ENCODE peak calls at places on chromosomes 2 and 18, in nine cellular contexts. One of them, this sample, is unnamed.

GRCh38 chr2:239108459-239108858 is 260.6 kb downstream of the TWIST2 start:
- DNase-seq in activated CD8-positive, alpha-beta T cell treated with anti-CD3 and anti-CD28 coated beads, Interleukin-2, amount 10 ng/mL, durations not matched to agents 7 days and 5 days: no peak
- DNase-seq in adrenal gland: no peak
- DNase-seq in KBM-7: no peak
- DNase-seq in KG1: no peak
- DNase-seq in AG20443: no peak
- DNase-seq in neuronal stem cell: no peak
- DNase-seq in GM23248: no peak
- DNase-seq in endothelial cell: no peak
- DNase-seq in this sample: no peak

GRCh38 chr2:135893374-135893794 is 17.1 kb upstream of the MCM6 start:
- DNase-seq in activated CD8-positive, alpha-beta T cell treated with anti-CD3 and anti-CD28 coated beads, Interleukin-2, amount 10 ng/mL, durations not matched to agents 7 days and 5 days: no peak
- DNase-seq in adrenal gland: no peak
- DNase-seq in KBM-7: no peak
- DNase-seq in KG1: no peak
- DNase-seq in AG20443: no peak
- DNase-seq in neuronal stem cell: no peak
- DNase-seq in GM23248: no peak
- DNase-seq in endothelial cell: no peak
- DNase-seq in this sample: no peak

GRCh38 chr18:22604390-22604985 is 186.8 kb upstream of the CTAGE1 start:
- DNase-seq in activated CD8-positive, alpha-beta T cell treated with anti-CD3 and anti-CD28 coated beads, Interleukin-2, amount 10 ng/mL, durations not matched to agents 7 days and 5 days: no peak
- DNase-seq in adrenal gland: peak
- DNase-seq in KBM-7: no peak
- DNase-seq in KG1: no peak
- DNase-seq in AG20443: no peak
- DNase-seq in neuronal stem cell: no peak
- DNase-seq in GM23248: no peak
- DNase-seq in endothelial cell: no peak
- DNase-seq in this sample: no peak

GRCh38 chr18:23857756-23858155 is 156.8 kb upstream of the TTC39C start:
- DNase-seq in activated CD8-positive, alpha-beta T cell treated with anti-CD3 and anti-CD28 coated beads, Interleukin-2, amount 10 ng/mL, durations not matched to agents 7 days and 5 days: no peak
- DNase-seq in adrenal gland: no peak
- DNase-seq in KBM-7: no peak
- DNase-seq in KG1: no peak
- DNase-seq in AG20443: no peak
- DNase-seq in neuronal stem cell: no peak
- DNase-seq in GM23248: no peak
- DNase-seq in endothelial cell: no peak
- DNase-seq in this sample: no peak

GRCh38 chr2:64640153-64641044 is 13.3 kb downstream of the SERTAD2 start:
- DNase-seq in activated CD8-positive, alpha-beta T cell treated with anti-CD3 and anti-CD28 coated beads, Interleukin-2, amount 10 ng/mL, durations not matched to agents 7 days and 5 days: peak
- DNase-seq in adrenal gland: no peak
- DNase-seq in KBM-7: no peak
- DNase-seq in KG1: no peak
- DNase-seq in AG20443: no peak
- DNase-seq in neuronal stem cell: no peak
- DNase-seq in GM23248: peak
- DNase-seq in endothelial cell: no peak
- DNase-seq in this sample: no peak

GRCh38 chr18:41464278-41464677 is 490.8 kb upstream of the PIK3C3 start:
- DNase-seq in activated CD8-positive, alpha-beta T cell treated with anti-CD3 and anti-CD28 coated beads, Interleukin-2, amount 10 ng/mL, durations not matched to agents 7 days and 5 days: no peak
- DNase-seq in adrenal gland: no peak
- DNase-seq in KBM-7: no peak
- DNase-seq in KG1: no peak
- DNase-seq in AG20443: no peak
- DNase-seq in neuronal stem cell: no peak
- DNase-seq in GM23248: no peak
- DNase-seq in endothelial cell: no peak
- DNase-seq in this sample: no peak

GRCh38 chr2:27323592-27324285 is 842 bp upstream of the MPV17 start:
- DNase-seq in activated CD8-positive, alpha-beta T cell treated with anti-CD3 and anti-CD28 coated beads, Interleukin-2, amount 10 ng/mL, durations not matched to agents 7 days and 5 days: no peak
- DNase-seq in adrenal gland: peak
- DNase-seq in KBM-7: no peak
- DNase-seq in KG1: no peak
- DNase-seq in AG20443: no peak
- DNase-seq in neuronal stem cell: no peak
- DNase-seq in GM23248: peak
- DNase-seq in endothelial cell: no peak
- DNase-seq in this sample: no peak

GRCh38 chr2:147099845-147100244 is 745.0 kb upstream of the ACVR2A start:
- DNase-seq in activated CD8-positive, alpha-beta T cell treated with anti-CD3 and anti-CD28 coated beads, Interleukin-2, amount 10 ng/mL, durations not matched to agents 7 days and 5 days: no peak
- DNase-seq in adrenal gland: no peak
- DNase-seq in KBM-7: no peak
- DNase-seq in KG1: no peak
- DNase-seq in AG20443: no peak
- DNase-seq in neuronal stem cell: no peak
- DNase-seq in GM23248: peak
- DNase-seq in endothelial cell: no peak
- DNase-seq in this sample: no peak

GRCh38 chr2:33342171-33342570 is 134.3 kb upstream of the RASGRP3 start:
- DNase-seq in activated CD8-positive, alpha-beta T cell treated with anti-CD3 and anti-CD28 coated beads, Interleukin-2, amount 10 ng/mL, durations not matched to agents 7 days and 5 days: no peak
- DNase-seq in adrenal gland: no peak
- DNase-seq in KBM-7: no peak
- DNase-seq in KG1: no peak
- DNase-seq in AG20443: no peak
- DNase-seq in neuronal stem cell: no peak
- DNase-seq in GM23248: no peak
- DNase-seq in endothelial cell: no peak
- DNase-seq in this sample: no peak

GRCh38 chr2:224407241-224407680 is 5.4 kb upstream of the FAM124B start:
- DNase-seq in activated CD8-positive, alpha-beta T cell treated with anti-CD3 and anti-CD28 coated beads, Interleukin-2, amount 10 ng/mL, durations not matched to agents 7 days and 5 days: no peak
- DNase-seq in adrenal gland: no peak
- DNase-seq in KBM-7: peak
- DNase-seq in KG1: no peak
- DNase-seq in AG20443: no peak
- DNase-seq in neuronal stem cell: no peak
- DNase-seq in GM23248: no peak
- DNase-seq in endothelial cell: peak
- DNase-seq in this sample: no peak

GRCh38 chr2:167675906-167676305 is 571.5 kb downstream of the STK39 start:
- DNase-seq in activated CD8-positive, alpha-beta T cell treated with anti-CD3 and anti-CD28 coated beads, Interleukin-2, amount 10 ng/mL, durations not matched to agents 7 days and 5 days: no peak
- DNase-seq in adrenal gland: no peak
- DNase-seq in KBM-7: no peak
- DNase-seq in KG1: no peak
- DNase-seq in AG20443: no peak
- DNase-seq in neuronal stem cell: no peak
- DNase-seq in GM23248: no peak
- DNase-seq in endothelial cell: no peak
- DNase-seq in this sample: no peak

GRCh38 chr2:7004641-7005040 is 87.4 kb downstream of the RNF144A start:
- DNase-seq in activated CD8-positive, alpha-beta T cell treated with anti-CD3 and anti-CD28 coated beads, Interleukin-2, amount 10 ng/mL, durations not matched to agents 7 days and 5 days: no peak
- DNase-seq in adrenal gland: no peak
- DNase-seq in KBM-7: peak
- DNase-seq in KG1: no peak
- DNase-seq in AG20443: no peak
- DNase-seq in neuronal stem cell: no peak
- DNase-seq in GM23248: no peak
- DNase-seq in endothelial cell: no peak
- DNase-seq in this sample: no peak

GRCh38 chr2:8623958-8624591 is 57.8 kb upstream of the ID2 start:
- DNase-seq in activated CD8-positive, alpha-beta T cell treated with anti-CD3 and anti-CD28 coated beads, Interleukin-2, amount 10 ng/mL, durations not matched to agents 7 days and 5 days: no peak
- DNase-seq in adrenal gland: no peak
- DNase-seq in KBM-7: no peak
- DNase-seq in KG1: no peak
- DNase-seq in AG20443: no peak
- DNase-seq in neuronal stem cell: no peak
- DNase-seq in GM23248: no peak
- DNase-seq in endothelial cell: no peak
- DNase-seq in this sample: no peak

GRCh38 chr2:66445076-66445724 is 10.3 kb downstream of the MEIS1 start:
- DNase-seq in activated CD8-positive, alpha-beta T cell treated with anti-CD3 and anti-CD28 coated beads, Interleukin-2, amount 10 ng/mL, durations not matched to agents 7 days and 5 days: no peak
- DNase-seq in adrenal gland: peak
- DNase-seq in KBM-7: peak
- DNase-seq in KG1: no peak
- DNase-seq in AG20443: peak
- DNase-seq in neuronal stem cell: no peak
- DNase-seq in GM23248: peak
- DNase-seq in endothelial cell: peak
- DNase-seq in this sample: no peak

GRCh38 chr2:151816858-151817257 is 11.4 kb downstream of the ARL5A start:
- DNase-seq in activated CD8-positive, alpha-beta T cell treated with anti-CD3 and anti-CD28 coated beads, Interleukin-2, amount 10 ng/mL, durations not matched to agents 7 days and 5 days: no peak
- DNase-seq in adrenal gland: no peak
- DNase-seq in KBM-7: no peak
- DNase-seq in KG1: no peak
- DNase-seq in AG20443: no peak
- DNase-seq in neuronal stem cell: no peak
- DNase-seq in GM23248: no peak
- DNase-seq in endothelial cell: no peak
- DNase-seq in this sample: no peak

GRCh38 chr2:12493031-12493513 is 223.7 kb upstream of the TRIB2 start:
- DNase-seq in activated CD8-positive, alpha-beta T cell treated with anti-CD3 and anti-CD28 coated beads, Interleukin-2, amount 10 ng/mL, durations not matched to agents 7 days and 5 days: no peak
- DNase-seq in adrenal gland: peak
- DNase-seq in KBM-7: no peak
- DNase-seq in KG1: no peak
- DNase-seq in AG20443: peak
- DNase-seq in neuronal stem cell: no peak
- DNase-seq in GM23248: peak
- DNase-seq in endothelial cell: no peak
- DNase-seq in this sample: no peak

GRCh38 chr2:95299961-95300360 is 2.8 kb downstream of the KCNIP3 start:
- DNase-seq in activated CD8-positive, alpha-beta T cell treated with anti-CD3 and anti-CD28 coated beads, Interleukin-2, amount 10 ng/mL, durations not matched to agents 7 days and 5 days: no peak
- DNase-seq in adrenal gland: no peak
- DNase-seq in KBM-7: no peak
- DNase-seq in KG1: no peak
- DNase-seq in AG20443: no peak
- DNase-seq in neuronal stem cell: no peak
- DNase-seq in GM23248: no peak
- DNase-seq in endothelial cell: no peak
- DNase-seq in this sample: no peak

GRCh38 chr2:161766334-161766733 is 142.1 kb downstream of the SLC4A10 start:
- DNase-seq in activated CD8-positive, alpha-beta T cell treated with anti-CD3 and anti-CD28 coated beads, Interleukin-2, amount 10 ng/mL, durations not matched to agents 7 days and 5 days: no peak
- DNase-seq in adrenal gland: no peak
- DNase-seq in KBM-7: no peak
- DNase-seq in KG1: no peak
- DNase-seq in AG20443: no peak
- DNase-seq in neuronal stem cell: no peak
- DNase-seq in GM23248: peak
- DNase-seq in endothelial cell: no peak
- DNase-seq in this sample: no peak

GRCh38 chr2:223545830-223546229 is 56.3 kb downstream of the SCG2 start:
- DNase-seq in activated CD8-positive, alpha-beta T cell treated with anti-CD3 and anti-CD28 coated beads, Interleukin-2, amount 10 ng/mL, durations not matched to agents 7 days and 5 days: no peak
- DNase-seq in adrenal gland: no peak
- DNase-seq in KBM-7: no peak
- DNase-seq in KG1: no peak
- DNase-seq in AG20443: no peak
- DNase-seq in neuronal stem cell: no peak
- DNase-seq in GM23248: no peak
- DNase-seq in endothelial cell: no peak
- DNase-seq in this sample: no peak

GRCh38 chr2:191935247-191935646 is 88.4 kb upstream of the CAVIN2 start:
- DNase-seq in activated CD8-positive, alpha-beta T cell treated with anti-CD3 and anti-CD28 coated beads, Interleukin-2, amount 10 ng/mL, durations not matched to agents 7 days and 5 days: no peak
- DNase-seq in adrenal gland: no peak
- DNase-seq in KBM-7: no peak
- DNase-seq in KG1: no peak
- DNase-seq in AG20443: no peak
- DNase-seq in neuronal stem cell: no peak
- DNase-seq in GM23248: no peak
- DNase-seq in endothelial cell: no peak
- DNase-seq in this sample: no peak